ENCODE peak calls at places on chromosomes 4 and X, in nine cellular contexts. X, I, Z, B, E, J, N, O and F are unnamed samples. For H3K4me1, the result is how much of the 10 kb centered on the place peaks cover.

GRCh38 chr4:152784490-152785195 is 4.9 kb downstream of the ARFIP1 start:
- DNase-seq in O (peak), N (no peak), X (peak), J (no peak), I (no peak), E (no peak), B (no peak), Z (peak), F (no peak)

GRCh38 chrX:13401724-13402123 is 81.9 kb upstream of the ATXN3L start:
- DNase-seq in O (no peak), Z (no peak), E (no peak), N (no peak), B (no peak), X (no peak), I (no peak), J (no peak), F (no peak)

GRCh38 chrX:40299028-40299479 is 201.3 kb upstream of the BCOR start:
- DNase-seq in O (peak), E (no peak), B (no peak), N (no peak), X (no peak), Z (no peak), I (peak), J (no peak), F (no peak)

GRCh38 chrX:1246816-1247215 is 21.8 kb upstream of the CSF2RA start:
- DNase-seq in J (peak), Z (peak), O (peak), N (peak), X (peak), E (peak), I (peak), B (peak), F (peak)

GRCh38 chr4:143773998-143774898 is 73.8 kb upstream of the FREM3 start:
- DNase-seq in N (no peak), I (peak), E (no peak), Z (peak), J (peak), X (peak), B (no peak), O (peak), F (peak)

GRCh38 chr4:38466401-38466800 is 197.6 kb upstream of the KLF3 start:
- DNase-seq in E (no peak), J (no peak), N (no peak), B (no peak), O (no peak), I (no peak), Z (no peak), X (no peak), F (no peak)

GRCh38 chrX:44400588-44400987 is 57.1 kb upstream of the EFHC2 start:
- DNase-seq in B (no peak), J (peak), Z (no peak), I (no peak), N (no peak), X (no peak), O (peak), E (no peak), F (peak)

GRCh38 chrX:52359614-52360232 is 9.1 kb upstream of the XAGE2 start:
- DNase-seq in J (no peak), N (no peak), O (peak), E (no peak), I (no peak), B (no peak), Z (no peak), X (no peak), F (no peak)

GRCh38 chr4:102324725-102325124 is 20.6 kb downstream of the SLC39A8 start:
- DNase-seq in Z (no peak), B (no peak), I (no peak), O (no peak), N (no peak), E (no peak), J (no peak), X (no peak), F (no peak)

GRCh38 chrX:2500681-2501151 is at the start of the genes DHRSX and ZBED1:
- DNase-seq in Z (peak), I (peak), E (peak), X (peak), O (peak), N (peak), J (no peak), B (peak), F (peak)

GRCh38 chrX:135982860-135983259 is 2.4 kb upstream of the SLC9A6 start:
- DNase-seq in J (no peak), B (no peak), O (no peak), E (no peak), Z (no peak), X (no peak), I (no peak), N (no peak), F (no peak)

GRCh38 chr4:14568356-14568755 is 433.9 kb upstream of the CPEB2 start:
- DNase-seq in X (no peak), Z (no peak), J (no peak), I (no peak), B (no peak), E (no peak), O (peak), N (no peak), F (no peak)

GRCh38 chrX:116749943-116750342 is 287.2 kb upstream of the CT83 start:
- DNase-seq in Z (no peak), O (no peak), J (no peak), I (no peak), B (no peak), E (no peak), N (no peak), X (no peak), F (no peak)

GRCh38 chrX:148681605-148682004 is 181.2 kb downstream of the AFF2 start:
- DNase-seq in Z (no peak), X (no peak), I (peak), N (no peak), J (no peak), B (no peak), O (no peak), E (no peak), F (no peak)

GRCh38 chrX:139222511-139223200 is 307.9 kb upstream of the F9 start:
- DNase-seq in Z (no peak), J (no peak), O (no peak), I (no peak), B (no peak), N (no peak), X (no peak), E (no peak), F (no peak)

GRCh38 chrX:119605398-119605738 is 856 bp downstream of the NKRF start:
- DNase-seq in Z (peak), B (no peak), E (peak), X (no peak), O (no peak), N (peak), I (peak), J (no peak), F (no peak)

GRCh38 chrX:44675364-44676024 is 132.8 kb upstream of the FUNDC1 start:
- DNase-seq in E (no peak), J (no peak), X (no peak), O (peak), N (no peak), I (no peak), Z (peak), B (no peak), F (no peak)

DNA sequence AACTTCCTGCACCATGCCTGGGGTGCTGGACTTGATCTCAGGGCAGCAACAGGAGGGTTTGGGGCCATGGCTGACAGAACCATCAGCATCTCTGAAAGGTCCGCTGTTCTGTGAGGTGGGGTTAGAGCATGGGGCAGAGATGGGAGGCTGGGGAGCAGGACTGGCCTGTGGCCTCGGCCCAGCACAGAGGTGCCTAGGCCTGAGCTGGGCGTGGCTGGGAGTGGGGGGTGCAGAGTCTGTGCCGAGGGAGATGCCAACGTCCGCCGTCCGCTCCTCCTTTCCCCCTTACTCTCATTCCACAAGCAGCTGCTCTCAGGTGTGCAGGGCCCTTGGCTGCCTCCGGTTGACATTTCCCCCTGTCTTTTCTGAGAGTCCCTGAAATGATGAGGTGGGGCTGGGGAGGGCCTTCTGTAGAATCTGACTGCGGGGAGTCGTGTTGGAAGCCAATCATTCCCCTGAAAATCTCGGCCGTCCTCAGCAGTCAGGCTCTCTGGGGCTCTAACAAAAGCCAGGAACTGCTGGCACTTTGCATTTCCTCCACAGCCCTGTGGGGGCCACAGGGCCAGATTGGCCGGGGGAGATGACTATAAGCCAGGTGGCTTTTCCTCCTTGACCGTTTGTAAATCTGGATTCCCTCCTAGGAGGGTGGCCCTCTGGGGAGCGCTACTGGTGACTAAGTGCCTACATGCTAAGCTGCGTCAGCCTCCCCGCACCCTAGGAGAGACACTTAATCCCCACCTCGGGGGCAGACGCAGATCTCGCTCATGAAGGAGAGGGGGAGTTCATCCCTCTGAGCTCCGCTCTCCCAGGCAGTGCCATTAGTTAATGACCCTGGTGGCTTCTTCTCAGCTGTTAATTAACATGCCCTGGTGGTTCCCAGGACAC is 41.2 kb downstream of the EVC start:
- DNase-seq in X (no peak), J (no peak), Z (no peak), B (no peak), N (peak), E (no peak), I (no peak), O (peak), F (no peak)
- H3K4me1 ChIP-seq in X (under half), J (under half), Z (under half), B (under half), N (under half), E (under half), I (under half), O (under half), F (under half)

DNA sequence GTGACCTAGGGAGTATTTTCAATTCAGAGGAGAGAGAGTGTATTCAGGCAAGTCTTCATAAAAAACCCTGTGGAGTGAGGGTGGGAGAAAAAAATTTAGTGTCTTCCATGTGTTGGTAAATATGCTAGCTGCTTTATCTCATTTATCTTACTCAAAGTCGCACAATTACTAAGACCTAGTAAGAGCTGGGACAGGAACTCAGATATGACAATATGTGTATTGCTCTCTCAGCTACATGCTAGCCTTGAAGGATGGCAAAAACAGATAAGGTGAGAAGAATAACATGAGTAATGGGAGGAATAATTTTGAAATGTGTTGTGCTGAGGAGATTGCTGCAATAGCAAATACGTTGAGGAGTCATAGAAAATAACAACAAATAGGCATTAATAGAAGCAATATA is 458.6 kb downstream of the SH2D1A start:
- DNase-seq in O (no peak), X (no peak), I (no peak), N (no peak), E (no peak), B (no peak), J (no peak), Z (no peak), F (no peak)
- H3K4me1 ChIP-seq in O (under half), X (under half), I (under half), N (under half), E (under half), B (under half), J (under half), Z (under half), F (under half)

DNA sequence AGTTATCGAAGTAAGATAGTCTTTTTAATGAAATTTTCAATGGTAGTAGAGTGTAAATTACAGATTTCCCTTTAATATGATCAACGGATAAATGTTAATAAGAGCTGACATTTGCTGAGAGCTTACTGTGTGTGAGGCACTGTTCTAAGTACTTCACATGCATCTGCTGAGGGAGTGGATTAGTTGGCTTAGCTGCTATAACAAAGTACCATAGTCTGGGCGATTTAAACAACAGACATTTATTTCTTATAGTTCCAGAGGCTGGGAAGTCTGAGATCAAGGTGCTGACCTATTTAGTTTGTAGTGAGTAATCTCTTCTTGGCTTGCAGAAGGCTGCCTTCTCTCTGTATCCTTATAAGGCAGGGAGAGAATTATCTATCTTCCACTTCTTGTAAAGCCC is 174.3 kb downstream of the CEP135 start:
- DNase-seq in O (no peak), B (no peak), I (no peak), X (no peak), J (no peak), E (no peak), N (no peak), Z (no peak), F (no peak)
- H3K4me1 ChIP-seq in O (under half), B (under half), I (under half), X (under half), J (under half), E (under half), N (under half), Z (under half), F (under half)

DNA sequence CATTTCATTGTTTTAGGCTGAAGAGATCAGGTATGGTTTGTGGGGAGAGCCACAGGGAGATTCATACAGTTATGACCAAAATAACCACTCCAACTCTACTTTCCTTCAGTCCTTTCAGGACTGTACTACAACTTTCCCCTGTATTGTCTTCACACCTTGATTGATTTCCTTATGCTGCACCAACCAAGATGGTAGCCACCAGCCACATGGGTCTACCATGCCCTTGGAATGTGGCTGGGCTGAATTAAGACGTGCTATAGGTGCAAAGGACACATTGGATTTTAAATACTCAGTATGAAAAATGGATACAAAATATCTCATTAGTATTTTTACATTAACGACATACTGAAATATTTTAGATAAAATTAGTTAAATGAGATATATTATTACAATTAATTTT is 11.2 kb downstream of the IRF2 start:
- DNase-seq in N (no peak), E (no peak), O (no peak), B (no peak), J (no peak), X (no peak), I (no peak), Z (no peak), F (no peak)
- H3K4me1 ChIP-seq in N (under half), E (half or more), O (under half), B (half or more), J (under half), X (under half), I (under half), Z (under half), F (under half)